ENCODE peak calls at places on chromosomes 11 and 22, in seven cellular contexts. One of them, this sample, is unnamed.

GRCh38 chr11:130103296-130103814 is 33.7 kb downstream of the APLP2 start:
- DNase-seq in activated CD8-positive, alpha-beta memory T cell treated with anti-CD3 and anti-CD28 coated beads, Interleukin-2, amount 10 ng/mL, durations not matched to agents 7 days and 5 days: no peak
- DNase-seq in HAP-1: no peak
- DNase-seq in brain microvascular endothelial cell: peak
- DNase-seq in skeletal muscle cell: peak
- DNase-seq in Right ventricle myocardium superior: no peak
- DNase-seq in central memory CD4-positive, alpha-beta T cell: no peak
- DNase-seq in this sample: no peak

GRCh38 chr11:96073536-96073935 is 149.6 kb upstream of the MTMR2 start:
- DNase-seq in central memory CD4-positive, alpha-beta T cell: no peak
- DNase-seq in activated CD8-positive, alpha-beta memory T cell treated with anti-CD3 and anti-CD28 coated beads, Interleukin-2, amount 10 ng/mL, durations not matched to agents 7 days and 5 days: no peak
- DNase-seq in HAP-1: no peak
- DNase-seq in brain microvascular endothelial cell: no peak
- DNase-seq in Right ventricle myocardium superior: no peak
- DNase-seq in skeletal muscle cell: no peak
- DNase-seq in this sample: no peak

GRCh38 chr22:30235687-30236170 is 10.8 kb downstream of the LIF start:
- DNase-seq in Right ventricle myocardium superior: no peak
- DNase-seq in HAP-1: no peak
- DNase-seq in activated CD8-positive, alpha-beta memory T cell treated with anti-CD3 and anti-CD28 coated beads, Interleukin-2, amount 10 ng/mL, durations not matched to agents 7 days and 5 days: no peak
- DNase-seq in central memory CD4-positive, alpha-beta T cell: no peak
- DNase-seq in brain microvascular endothelial cell: peak
- DNase-seq in skeletal muscle cell: peak
- DNase-seq in this sample: no peak

GRCh38 chr22:23151827-23152226 is 6.5 kb downstream of the RAB36 start:
- DNase-seq in HAP-1: no peak
- DNase-seq in central memory CD4-positive, alpha-beta T cell: no peak
- DNase-seq in activated CD8-positive, alpha-beta memory T cell treated with anti-CD3 and anti-CD28 coated beads, Interleukin-2, amount 10 ng/mL, durations not matched to agents 7 days and 5 days: no peak
- DNase-seq in Right ventricle myocardium superior: no peak
- DNase-seq in skeletal muscle cell: no peak
- DNase-seq in brain microvascular endothelial cell: no peak
- DNase-seq in this sample: no peak

GRCh38 chr11:22670803-22671202 is 4.4 kb downstream of the GAS2 start:
- DNase-seq in brain microvascular endothelial cell: no peak
- DNase-seq in skeletal muscle cell: no peak
- DNase-seq in activated CD8-positive, alpha-beta memory T cell treated with anti-CD3 and anti-CD28 coated beads, Interleukin-2, amount 10 ng/mL, durations not matched to agents 7 days and 5 days: no peak
- DNase-seq in HAP-1: no peak
- DNase-seq in central memory CD4-positive, alpha-beta T cell: no peak
- DNase-seq in Right ventricle myocardium superior: no peak
- DNase-seq in this sample: no peak

GRCh38 chr11:124863137-124863825 is 2.0 kb upstream of the ROBO3 start:
- DNase-seq in brain microvascular endothelial cell: peak
- DNase-seq in HAP-1: no peak
- DNase-seq in activated CD8-positive, alpha-beta memory T cell treated with anti-CD3 and anti-CD28 coated beads, Interleukin-2, amount 10 ng/mL, durations not matched to agents 7 days and 5 days: no peak
- DNase-seq in Right ventricle myocardium superior: no peak
- DNase-seq in central memory CD4-positive, alpha-beta T cell: no peak
- DNase-seq in skeletal muscle cell: no peak
- DNase-seq in this sample: no peak

GRCh38 chr11:61814242-61814957 is 2.4 kb downstream of the FADS1 start:
- DNase-seq in HAP-1: peak
- DNase-seq in central memory CD4-positive, alpha-beta T cell: no peak
- DNase-seq in skeletal muscle cell: no peak
- DNase-seq in brain microvascular endothelial cell: peak
- DNase-seq in Right ventricle myocardium superior: no peak
- DNase-seq in activated CD8-positive, alpha-beta memory T cell treated with anti-CD3 and anti-CD28 coated beads, Interleukin-2, amount 10 ng/mL, durations not matched to agents 7 days and 5 days: peak
- DNase-seq in this sample: no peak

GRCh38 chr11:59556115-59556882 is 45.0 kb downstream of the OR4D9 start:
- DNase-seq in Right ventricle myocardium superior: peak
- DNase-seq in central memory CD4-positive, alpha-beta T cell: peak
- DNase-seq in activated CD8-positive, alpha-beta memory T cell treated with anti-CD3 and anti-CD28 coated beads, Interleukin-2, amount 10 ng/mL, durations not matched to agents 7 days and 5 days: peak
- DNase-seq in skeletal muscle cell: peak
- DNase-seq in brain microvascular endothelial cell: peak
- DNase-seq in HAP-1: peak
- DNase-seq in this sample: no peak

GRCh38 chr11:118896472-118896913 is 12.8 kb downstream of the CXCR5 start:
- DNase-seq in central memory CD4-positive, alpha-beta T cell: no peak
- DNase-seq in activated CD8-positive, alpha-beta memory T cell treated with anti-CD3 and anti-CD28 coated beads, Interleukin-2, amount 10 ng/mL, durations not matched to agents 7 days and 5 days: no peak
- DNase-seq in HAP-1: no peak
- DNase-seq in skeletal muscle cell: no peak
- DNase-seq in Right ventricle myocardium superior: no peak
- DNase-seq in brain microvascular endothelial cell: no peak
- DNase-seq in this sample: no peak

GRCh38 chr22:30717331-30717921 is 22.8 kb downstream of the OSBP2 start:
- DNase-seq in skeletal muscle cell: peak
- DNase-seq in central memory CD4-positive, alpha-beta T cell: no peak
- DNase-seq in activated CD8-positive, alpha-beta memory T cell treated with anti-CD3 and anti-CD28 coated beads, Interleukin-2, amount 10 ng/mL, durations not matched to agents 7 days and 5 days: no peak
- DNase-seq in Right ventricle myocardium superior: no peak
- DNase-seq in HAP-1: no peak
- DNase-seq in brain microvascular endothelial cell: peak
- DNase-seq in this sample: no peak

GRCh38 chr22:37276771-37277170 is 5.5 kb upstream of the CYTH4 start:
- DNase-seq in activated CD8-positive, alpha-beta memory T cell treated with anti-CD3 and anti-CD28 coated beads, Interleukin-2, amount 10 ng/mL, durations not matched to agents 7 days and 5 days: no peak
- DNase-seq in HAP-1: no peak
- DNase-seq in Right ventricle myocardium superior: no peak
- DNase-seq in central memory CD4-positive, alpha-beta T cell: no peak
- DNase-seq in brain microvascular endothelial cell: peak
- DNase-seq in skeletal muscle cell: no peak
- DNase-seq in this sample: no peak

GRCh38 chr11:8832571-8833260 is 78.3 kb upstream of the AKIP1 start:
- DNase-seq in central memory CD4-positive, alpha-beta T cell: no peak
- DNase-seq in activated CD8-positive, alpha-beta memory T cell treated with anti-CD3 and anti-CD28 coated beads, Interleukin-2, amount 10 ng/mL, durations not matched to agents 7 days and 5 days: peak
- DNase-seq in HAP-1: no peak
- DNase-seq in brain microvascular endothelial cell: no peak
- DNase-seq in Right ventricle myocardium superior: no peak
- DNase-seq in skeletal muscle cell: no peak
- DNase-seq in this sample: no peak

GRCh38 chr22:24164823-24165379 is 16.4 kb upstream of the SUSD2 start:
- DNase-seq in brain microvascular endothelial cell: no peak
- DNase-seq in skeletal muscle cell: no peak
- DNase-seq in activated CD8-positive, alpha-beta memory T cell treated with anti-CD3 and anti-CD28 coated beads, Interleukin-2, amount 10 ng/mL, durations not matched to agents 7 days and 5 days: no peak
- DNase-seq in Right ventricle myocardium superior: peak
- DNase-seq in central memory CD4-positive, alpha-beta T cell: no peak
- DNase-seq in HAP-1: no peak
- DNase-seq in this sample: no peak

GRCh38 chr11:68751331-68751856 is at the start of gene TESMIN:
- DNase-seq in HAP-1: peak
- DNase-seq in Right ventricle myocardium superior: peak
- DNase-seq in activated CD8-positive, alpha-beta memory T cell treated with anti-CD3 and anti-CD28 coated beads, Interleukin-2, amount 10 ng/mL, durations not matched to agents 7 days and 5 days: peak
- DNase-seq in central memory CD4-positive, alpha-beta T cell: peak
- DNase-seq in brain microvascular endothelial cell: peak
- DNase-seq in skeletal muscle cell: no peak
- DNase-seq in this sample: no peak

GRCh38 chr11:118592616-118593367 is 14.6 kb upstream of the PHLDB1 start:
- DNase-seq in brain microvascular endothelial cell: no peak
- DNase-seq in HAP-1: no peak
- DNase-seq in Right ventricle myocardium superior: no peak
- DNase-seq in central memory CD4-positive, alpha-beta T cell: no peak
- DNase-seq in skeletal muscle cell: no peak
- DNase-seq in activated CD8-positive, alpha-beta memory T cell treated with anti-CD3 and anti-CD28 coated beads, Interleukin-2, amount 10 ng/mL, durations not matched to agents 7 days and 5 days: no peak
- DNase-seq in this sample: no peak

GRCh38 chr11:12264361-12264760 is 113.0 kb upstream of the PARVA start:
- DNase-seq in skeletal muscle cell: no peak
- DNase-seq in central memory CD4-positive, alpha-beta T cell: no peak
- DNase-seq in Right ventricle myocardium superior: no peak
- DNase-seq in HAP-1: no peak
- DNase-seq in brain microvascular endothelial cell: no peak
- DNase-seq in activated CD8-positive, alpha-beta memory T cell treated with anti-CD3 and anti-CD28 coated beads, Interleukin-2, amount 10 ng/mL, durations not matched to agents 7 days and 5 days: no peak
- DNase-seq in this sample: no peak

GRCh38 chr11:82899191-82899820 is 924 bp downstream of the PRCP start:
- DNase-seq in Right ventricle myocardium superior: no peak
- DNase-seq in central memory CD4-positive, alpha-beta T cell: peak
- DNase-seq in brain microvascular endothelial cell: no peak
- DNase-seq in activated CD8-positive, alpha-beta memory T cell treated with anti-CD3 and anti-CD28 coated beads, Interleukin-2, amount 10 ng/mL, durations not matched to agents 7 days and 5 days: peak
- DNase-seq in HAP-1: no peak
- DNase-seq in skeletal muscle cell: no peak
- DNase-seq in this sample: no peak

GRCh38 chr11:65301491-65302329 is 13.0 kb upstream of the CDC42EP2 start:
- DNase-seq in skeletal muscle cell: no peak
- DNase-seq in central memory CD4-positive, alpha-beta T cell: no peak
- DNase-seq in activated CD8-positive, alpha-beta memory T cell treated with anti-CD3 and anti-CD28 coated beads, Interleukin-2, amount 10 ng/mL, durations not matched to agents 7 days and 5 days: no peak
- DNase-seq in Right ventricle myocardium superior: peak
- DNase-seq in HAP-1: no peak
- DNase-seq in brain microvascular endothelial cell: no peak
- DNase-seq in this sample: no peak

GRCh38 chr22:47202819-47203553 is 440.5 kb downstream of the TBC1D22A start:
- DNase-seq in skeletal muscle cell: no peak
- DNase-seq in Right ventricle myocardium superior: no peak
- DNase-seq in brain microvascular endothelial cell: no peak
- DNase-seq in activated CD8-positive, alpha-beta memory T cell treated with anti-CD3 and anti-CD28 coated beads, Interleukin-2, amount 10 ng/mL, durations not matched to agents 7 days and 5 days: peak
- DNase-seq in HAP-1: no peak
- DNase-seq in central memory CD4-positive, alpha-beta T cell: no peak
- DNase-seq in this sample: peak

GRCh38 chr11:45580399-45580798 is 85.0 kb downstream of the CHST1 start:
- DNase-seq in central memory CD4-positive, alpha-beta T cell: no peak
- DNase-seq in activated CD8-positive, alpha-beta memory T cell treated with anti-CD3 and anti-CD28 coated beads, Interleukin-2, amount 10 ng/mL, durations not matched to agents 7 days and 5 days: no peak
- DNase-seq in skeletal muscle cell: peak
- DNase-seq in HAP-1: no peak
- DNase-seq in brain microvascular endothelial cell: peak
- DNase-seq in Right ventricle myocardium superior: no peak
- DNase-seq in this sample: no peak